ENCODE peak calls at places on chromosomes 6 and 20, in ten cellular contexts. One of them, this sample, is unnamed. For H3K4me1, the result is how much of the 10 kb centered on the place peaks cover.

GRCh38 chr20:63977392-63978276 is 1.8 kb downstream of the SAMD10 start:
- DNase-seq in lower lobe of right lung: no peak
- DNase-seq in IMR-90: peak
- DNase-seq in heart left ventricle: no peak
- DNase-seq in suprapubic skin: peak
- DNase-seq in left ventricle myocardium inferior: no peak
- DNase-seq in vagina: no peak
- DNase-seq in PC-9: peak
- DNase-seq in uterus: no peak
- DNase-seq in psoas muscle: no peak
- DNase-seq in this sample: no peak

GRCh38 chr20:4470375-4470774 is 251.3 kb upstream of the PRND start:
- DNase-seq in lower lobe of right lung: no peak
- DNase-seq in IMR-90: peak
- DNase-seq in heart left ventricle: no peak
- DNase-seq in suprapubic skin: no peak
- DNase-seq in left ventricle myocardium inferior: no peak
- DNase-seq in vagina: no peak
- DNase-seq in PC-9: no peak
- DNase-seq in uterus: no peak
- DNase-seq in psoas muscle: no peak
- DNase-seq in this sample: no peak

GRCh38 chr6:100185615-100186014 is 191.6 kb upstream of the MCHR2 start:
- DNase-seq in lower lobe of right lung: no peak
- DNase-seq in IMR-90: no peak
- DNase-seq in heart left ventricle: no peak
- DNase-seq in suprapubic skin: no peak
- DNase-seq in left ventricle myocardium inferior: no peak
- DNase-seq in vagina: no peak
- DNase-seq in PC-9: no peak
- DNase-seq in uterus: no peak
- DNase-seq in psoas muscle: no peak
- DNase-seq in this sample: no peak

GRCh38 chr20:53706511-53707031 is 112.9 kb upstream of the ZNF217 start:
- DNase-seq in lower lobe of right lung: no peak
- DNase-seq in IMR-90: peak
- DNase-seq in heart left ventricle: no peak
- DNase-seq in suprapubic skin: no peak
- DNase-seq in left ventricle myocardium inferior: no peak
- DNase-seq in vagina: no peak
- DNase-seq in PC-9: no peak
- DNase-seq in uterus: no peak
- DNase-seq in psoas muscle: no peak
- DNase-seq in this sample: no peak

GRCh38 chr20:6993016-6993415 is 225.5 kb downstream of the BMP2 start:
- DNase-seq in lower lobe of right lung: no peak
- DNase-seq in IMR-90: no peak
- DNase-seq in heart left ventricle: no peak
- DNase-seq in suprapubic skin: no peak
- DNase-seq in left ventricle myocardium inferior: no peak
- DNase-seq in vagina: no peak
- DNase-seq in PC-9: no peak
- DNase-seq in uterus: no peak
- DNase-seq in psoas muscle: no peak
- DNase-seq in this sample: no peak

GRCh38 chr6:135675862-135676261 is 175.6 kb upstream of the PDE7B start:
- DNase-seq in lower lobe of right lung: no peak
- DNase-seq in IMR-90: peak
- DNase-seq in heart left ventricle: no peak
- DNase-seq in suprapubic skin: no peak
- DNase-seq in left ventricle myocardium inferior: no peak
- DNase-seq in vagina: no peak
- DNase-seq in PC-9: no peak
- DNase-seq in uterus: no peak
- DNase-seq in psoas muscle: no peak
- DNase-seq in this sample: no peak

GRCh38 chr6:81130969-81131368 is 621.5 kb downstream of the TENT5A start:
- DNase-seq in lower lobe of right lung: no peak
- DNase-seq in IMR-90: no peak
- DNase-seq in heart left ventricle: no peak
- DNase-seq in suprapubic skin: no peak
- DNase-seq in left ventricle myocardium inferior: no peak
- DNase-seq in vagina: no peak
- DNase-seq in PC-9: no peak
- DNase-seq in uterus: no peak
- DNase-seq in psoas muscle: no peak
- DNase-seq in this sample: no peak

GRCh38 chr20:53578492-53579222 is 15.0 kb downstream of the ZNF217 start:
- DNase-seq in lower lobe of right lung: no peak
- DNase-seq in IMR-90: peak
- DNase-seq in heart left ventricle: no peak
- DNase-seq in suprapubic skin: no peak
- DNase-seq in left ventricle myocardium inferior: no peak
- DNase-seq in vagina: no peak
- DNase-seq in PC-9: peak
- DNase-seq in uterus: peak
- DNase-seq in psoas muscle: no peak
- DNase-seq in this sample: no peak

GRCh38 chr6:149563203-149563927 is 2.8 kb upstream of the GINM1 start:
- DNase-seq in lower lobe of right lung: no peak
- DNase-seq in IMR-90: peak
- DNase-seq in heart left ventricle: no peak
- DNase-seq in suprapubic skin: no peak
- DNase-seq in left ventricle myocardium inferior: no peak
- DNase-seq in vagina: no peak
- DNase-seq in PC-9: no peak
- DNase-seq in uterus: no peak
- DNase-seq in psoas muscle: no peak
- DNase-seq in this sample: no peak

GRCh38 chr20:25309395-25310267 is 61.7 kb downstream of the PYGB start:
- DNase-seq in lower lobe of right lung: peak
- DNase-seq in IMR-90: peak
- DNase-seq in heart left ventricle: no peak
- DNase-seq in suprapubic skin: peak
- DNase-seq in left ventricle myocardium inferior: no peak
- DNase-seq in vagina: no peak
- DNase-seq in PC-9: peak
- DNase-seq in uterus: peak
- DNase-seq in psoas muscle: no peak
- DNase-seq in this sample: no peak

GRCh38 chr20:53805895-53806384 is 212.3 kb upstream of the ZNF217 start:
- DNase-seq in lower lobe of right lung: no peak
- DNase-seq in IMR-90: peak
- DNase-seq in heart left ventricle: no peak
- DNase-seq in suprapubic skin: no peak
- DNase-seq in left ventricle myocardium inferior: no peak
- DNase-seq in vagina: no peak
- DNase-seq in PC-9: no peak
- DNase-seq in uterus: no peak
- DNase-seq in psoas muscle: no peak
- DNase-seq in this sample: no peak

GRCh38 chr6:162962093-162962492 is 234.3 kb downstream of the PACRG start:
- DNase-seq in lower lobe of right lung: no peak
- DNase-seq in IMR-90: peak
- DNase-seq in heart left ventricle: no peak
- DNase-seq in suprapubic skin: no peak
- DNase-seq in left ventricle myocardium inferior: no peak
- DNase-seq in vagina: no peak
- DNase-seq in PC-9: no peak
- DNase-seq in uterus: no peak
- DNase-seq in psoas muscle: no peak
- DNase-seq in this sample: no peak

GRCh38 chr6:36753671-36754485 is 56.3 kb downstream of the RAB44 start:
- DNase-seq in lower lobe of right lung: no peak
- DNase-seq in IMR-90: no peak
- DNase-seq in heart left ventricle: no peak
- DNase-seq in suprapubic skin: no peak
- DNase-seq in left ventricle myocardium inferior: no peak
- DNase-seq in vagina: no peak
- DNase-seq in PC-9: no peak
- DNase-seq in uterus: no peak
- DNase-seq in psoas muscle: no peak
- DNase-seq in this sample: no peak
- H3K4me1 ChIP-seq in lower lobe of right lung: under half
- H3K4me1 ChIP-seq in IMR-90: under half
- H3K4me1 ChIP-seq in heart left ventricle: under half
- H3K4me1 ChIP-seq in suprapubic skin: half or more
- H3K4me1 ChIP-seq in left ventricle myocardium inferior: under half
- H3K4me1 ChIP-seq in vagina: under half
- H3K4me1 ChIP-seq in PC-9: half or more
- H3K4me1 ChIP-seq in uterus: under half
- H3K4me1 ChIP-seq in psoas muscle: under half
- H3K4me1 ChIP-seq in this sample: under half

GRCh38 chr6:120141601-120142000 is 792.0 kb upstream of the MAN1A1 start:
- DNase-seq in lower lobe of right lung: no peak
- DNase-seq in IMR-90: no peak
- DNase-seq in heart left ventricle: no peak
- DNase-seq in suprapubic skin: no peak
- DNase-seq in left ventricle myocardium inferior: no peak
- DNase-seq in vagina: no peak
- DNase-seq in PC-9: no peak
- DNase-seq in uterus: no peak
- DNase-seq in psoas muscle: no peak
- DNase-seq in this sample: no peak

GRCh38 chr6:120147218-120147871 is 797.8 kb upstream of the MAN1A1 start:
- DNase-seq in lower lobe of right lung: no peak
- DNase-seq in IMR-90: no peak
- DNase-seq in heart left ventricle: peak
- DNase-seq in suprapubic skin: no peak
- DNase-seq in left ventricle myocardium inferior: no peak
- DNase-seq in vagina: no peak
- DNase-seq in PC-9: peak
- DNase-seq in uterus: no peak
- DNase-seq in psoas muscle: no peak
- DNase-seq in this sample: no peak
- TF ChIP-seq CTCF in lower lobe of right lung: no peak
- TF ChIP-seq CTCF in IMR-90: no peak
- TF ChIP-seq CTCF in heart left ventricle: no peak
- TF ChIP-seq CTCF in suprapubic skin: no peak
- TF ChIP-seq CTCF in left ventricle myocardium inferior: no peak
- TF ChIP-seq CTCF in vagina: no peak
- TF ChIP-seq CTCF in PC-9: peak
- TF ChIP-seq CTCF in uterus: no peak
- TF ChIP-seq CTCF in psoas muscle: no peak
- TF ChIP-seq CTCF in this sample: no peak

GRCh38 chr20:35012227-35013069 is 56.8 kb downstream of the MYH7B start:
- DNase-seq in lower lobe of right lung: no peak
- DNase-seq in IMR-90: no peak
- DNase-seq in heart left ventricle: no peak
- DNase-seq in suprapubic skin: no peak
- DNase-seq in left ventricle myocardium inferior: no peak
- DNase-seq in vagina: peak
- DNase-seq in PC-9: no peak
- DNase-seq in uterus: peak
- DNase-seq in psoas muscle: peak
- DNase-seq in this sample: no peak

GRCh38 chr20:35011589-35012226 is 56.0 kb downstream of the MYH7B start:
- DNase-seq in lower lobe of right lung: no peak
- DNase-seq in IMR-90: no peak
- DNase-seq in heart left ventricle: no peak
- DNase-seq in suprapubic skin: no peak
- DNase-seq in left ventricle myocardium inferior: no peak
- DNase-seq in vagina: peak
- DNase-seq in PC-9: no peak
- DNase-seq in uterus: no peak
- DNase-seq in psoas muscle: no peak
- DNase-seq in this sample: no peak

GRCh38 chr20:35014537-35014936 is 58.9 kb downstream of the MYH7B start:
- DNase-seq in lower lobe of right lung: no peak
- DNase-seq in IMR-90: no peak
- DNase-seq in heart left ventricle: no peak
- DNase-seq in suprapubic skin: no peak
- DNase-seq in left ventricle myocardium inferior: no peak
- DNase-seq in vagina: peak
- DNase-seq in PC-9: no peak
- DNase-seq in uterus: no peak
- DNase-seq in psoas muscle: no peak
- DNase-seq in this sample: no peak

GRCh38 chr20:35015863-35016193 is 60.2 kb downstream of the MYH7B start:
- DNase-seq in lower lobe of right lung: no peak
- DNase-seq in IMR-90: no peak
- DNase-seq in heart left ventricle: no peak
- DNase-seq in suprapubic skin: no peak
- DNase-seq in left ventricle myocardium inferior: no peak
- DNase-seq in vagina: no peak
- DNase-seq in PC-9: no peak
- DNase-seq in uterus: no peak
- DNase-seq in psoas muscle: peak
- DNase-seq in this sample: no peak

DNA sequence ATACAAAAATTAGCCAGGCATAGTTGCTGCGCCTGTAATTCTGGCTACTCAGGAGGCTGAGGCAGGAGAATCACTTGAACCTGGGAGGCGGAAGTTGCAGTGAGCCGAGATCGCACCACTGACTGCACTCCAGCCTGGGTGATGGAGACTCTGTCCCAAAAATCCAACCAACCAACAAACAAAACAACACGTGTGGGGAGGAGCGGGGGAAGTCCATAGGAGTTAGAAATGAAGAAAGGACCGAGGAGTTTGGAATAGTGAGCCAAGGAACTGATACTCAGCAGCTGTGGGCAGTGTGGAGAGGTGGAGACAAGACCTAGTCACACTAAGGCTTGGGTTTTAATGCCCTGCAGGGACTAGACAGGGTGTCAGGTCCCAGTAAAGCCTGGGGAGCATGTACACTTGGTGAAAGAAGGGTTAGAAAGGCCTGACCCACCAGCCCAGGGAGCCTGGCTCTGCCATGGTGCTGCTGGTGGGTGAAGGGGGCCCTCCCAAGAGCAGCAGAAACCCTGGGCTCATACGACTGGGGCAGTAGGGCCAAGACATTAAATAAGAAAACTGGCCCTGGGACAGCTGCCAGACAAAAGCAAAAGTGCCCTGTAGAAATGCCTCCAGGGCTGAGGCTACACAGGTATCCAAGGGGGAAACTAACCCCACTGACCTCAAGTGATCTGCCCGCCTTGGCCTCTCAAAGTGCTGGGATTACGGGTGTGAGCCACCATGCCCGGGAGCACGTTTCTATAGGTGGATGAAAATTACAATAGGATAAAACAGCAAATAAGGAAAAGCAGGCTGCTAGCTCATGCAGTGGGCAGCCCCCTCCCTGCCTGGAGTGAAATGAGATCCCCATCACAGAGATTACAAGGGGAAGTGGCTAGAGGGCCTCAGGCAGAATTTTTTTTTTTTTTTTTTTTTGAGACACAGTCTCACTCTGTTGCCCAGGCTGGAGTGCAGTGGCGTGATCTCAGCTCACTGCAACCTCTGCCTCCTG is 58.0 kb downstream of the MYH7B start:
- DNase-seq in lower lobe of right lung: no peak
- DNase-seq in IMR-90: no peak
- DNase-seq in heart left ventricle: no peak
- DNase-seq in suprapubic skin: no peak
- DNase-seq in left ventricle myocardium inferior: no peak
- DNase-seq in vagina: peak
- DNase-seq in PC-9: no peak
- DNase-seq in uterus: no peak
- DNase-seq in psoas muscle: no peak
- DNase-seq in this sample: no peak
- H3K27ac ChIP-seq in lower lobe of right lung: no peak
- H3K27ac ChIP-seq in IMR-90: no peak
- H3K27ac ChIP-seq in heart left ventricle: no peak
- H3K27ac ChIP-seq in suprapubic skin: no peak
- H3K27ac ChIP-seq in left ventricle myocardium inferior: peak
- H3K27ac ChIP-seq in vagina: no peak
- H3K27ac ChIP-seq in PC-9: no peak
- H3K27ac ChIP-seq in uterus: no peak
- H3K27ac ChIP-seq in psoas muscle: peak
- H3K27ac ChIP-seq in this sample: peak

GRCh38 chr6:39844866-39845265 is 52.7 kb downstream of the DAAM2 start:
- DNase-seq in lower lobe of right lung: no peak
- DNase-seq in IMR-90: no peak
- DNase-seq in heart left ventricle: no peak
- DNase-seq in suprapubic skin: no peak
- DNase-seq in left ventricle myocardium inferior: no peak
- DNase-seq in vagina: no peak
- DNase-seq in PC-9: no peak
- DNase-seq in uterus: no peak
- DNase-seq in psoas muscle: no peak
- DNase-seq in this sample: no peak
- H3K4me1 ChIP-seq in lower lobe of right lung: under half
- H3K4me1 ChIP-seq in IMR-90: under half
- H3K4me1 ChIP-seq in heart left ventricle: under half
- H3K4me1 ChIP-seq in suprapubic skin: under half
- H3K4me1 ChIP-seq in left ventricle myocardium inferior: half or more
- H3K4me1 ChIP-seq in vagina: under half
- H3K4me1 ChIP-seq in PC-9: under half
- H3K4me1 ChIP-seq in uterus: under half
- H3K4me1 ChIP-seq in psoas muscle: under half
- H3K4me1 ChIP-seq in this sample: half or more